ENCODE peak calls at places on chromosomes 2 and 18, in seven cellular contexts. One of them, this sample, is unnamed.

GRCh38 chr2:217707116-217707742 is 295.6 kb downstream of the TNS1 start:
- DNase-seq in HFFc6: peak
- DNase-seq in M059J: peak
- DNase-seq in T follicular helper cell: no peak
- DNase-seq in AG04450: no peak
- DNase-seq in NCI-H2029: no peak
- DNase-seq in NCI-H1092: no peak
- DNase-seq in this sample: no peak

GRCh38 chr2:99421469-99421868 is 68.3 kb downstream of the REV1 start:
- DNase-seq in NCI-H1092: no peak
- DNase-seq in T follicular helper cell: no peak
- DNase-seq in NCI-H2029: no peak
- DNase-seq in AG04450: no peak
- DNase-seq in M059J: peak
- DNase-seq in HFFc6: no peak
- DNase-seq in this sample: no peak

GRCh38 chr18:55539240-55539639 is 48.8 kb downstream of the TCF4 start:
- DNase-seq in NCI-H2029: no peak
- DNase-seq in T follicular helper cell: no peak
- DNase-seq in AG04450: no peak
- DNase-seq in HFFc6: peak
- DNase-seq in M059J: peak
- DNase-seq in NCI-H1092: no peak
- DNase-seq in this sample: no peak

GRCh38 chr2:119393971-119394748 is 27.4 kb downstream of the DBI start:
- DNase-seq in AG04450: no peak
- DNase-seq in HFFc6: no peak
- DNase-seq in NCI-H1092: no peak
- DNase-seq in NCI-H2029: no peak
- DNase-seq in M059J: no peak
- DNase-seq in T follicular helper cell: no peak
- DNase-seq in this sample: no peak

GRCh38 chr18:48358868-48359267 is 50.3 kb downstream of the ZBTB7C start:
- DNase-seq in NCI-H1092: no peak
- DNase-seq in AG04450: no peak
- DNase-seq in T follicular helper cell: no peak
- DNase-seq in HFFc6: no peak
- DNase-seq in M059J: no peak
- DNase-seq in NCI-H2029: no peak
- DNase-seq in this sample: no peak

GRCh38 chr2:120362926-120363325 is 17.0 kb downstream of the INHBB start:
- DNase-seq in HFFc6: no peak
- DNase-seq in T follicular helper cell: no peak
- DNase-seq in M059J: no peak
- DNase-seq in AG04450: no peak
- DNase-seq in NCI-H1092: no peak
- DNase-seq in NCI-H2029: no peak
- DNase-seq in this sample: no peak

GRCh38 chr2:146850746-146851145 is 994.1 kb upstream of the ACVR2A start:
- DNase-seq in M059J: no peak
- DNase-seq in AG04450: no peak
- DNase-seq in T follicular helper cell: no peak
- DNase-seq in NCI-H1092: no peak
- DNase-seq in HFFc6: no peak
- DNase-seq in NCI-H2029: peak
- DNase-seq in this sample: no peak

GRCh38 chr2:105771841-105772240 is 27.1 kb downstream of the NCK2 start:
- DNase-seq in T follicular helper cell: no peak
- DNase-seq in NCI-H1092: no peak
- DNase-seq in HFFc6: no peak
- DNase-seq in M059J: no peak
- DNase-seq in NCI-H2029: no peak
- DNase-seq in AG04450: no peak
- DNase-seq in this sample: no peak

GRCh38 chr2:154143105-154143504 is 271.4 kb downstream of the GALNT13 start:
- DNase-seq in AG04450: no peak
- DNase-seq in M059J: no peak
- DNase-seq in HFFc6: no peak
- DNase-seq in T follicular helper cell: no peak
- DNase-seq in NCI-H2029: no peak
- DNase-seq in NCI-H1092: no peak
- DNase-seq in this sample: no peak

GRCh38 chr18:13316066-13316465 is 97.5 kb downstream of the LDLRAD4 start:
- DNase-seq in NCI-H1092: no peak
- DNase-seq in NCI-H2029: no peak
- DNase-seq in M059J: no peak
- DNase-seq in AG04450: no peak
- DNase-seq in HFFc6: no peak
- DNase-seq in T follicular helper cell: no peak
- DNase-seq in this sample: no peak

GRCh38 chr2:166411473-166412230 is 35.9 kb upstream of the SCN9A start:
- DNase-seq in M059J: peak
- DNase-seq in NCI-H1092: no peak
- DNase-seq in T follicular helper cell: no peak
- DNase-seq in AG04450: no peak
- DNase-seq in NCI-H2029: no peak
- DNase-seq in HFFc6: peak
- DNase-seq in this sample: no peak

GRCh38 chr2:74915743-74916142 is 42.7 kb upstream of the POLE4 start:
- DNase-seq in NCI-H1092: no peak
- DNase-seq in T follicular helper cell: no peak
- DNase-seq in AG04450: no peak
- DNase-seq in NCI-H2029: no peak
- DNase-seq in HFFc6: peak
- DNase-seq in M059J: peak
- DNase-seq in this sample: no peak

GRCh38 chr2:99821039-99821438 is 321.4 kb downstream of the AFF3 start:
- DNase-seq in NCI-H1092: no peak
- DNase-seq in NCI-H2029: no peak
- DNase-seq in HFFc6: no peak
- DNase-seq in M059J: no peak
- DNase-seq in AG04450: no peak
- DNase-seq in T follicular helper cell: no peak
- DNase-seq in this sample: no peak

GRCh38 chr2:137009953-137010352 is 244.6 kb downstream of the THSD7B start:
- DNase-seq in AG04450: no peak
- DNase-seq in HFFc6: no peak
- DNase-seq in T follicular helper cell: no peak
- DNase-seq in NCI-H2029: no peak
- DNase-seq in NCI-H1092: no peak
- DNase-seq in M059J: no peak
- DNase-seq in this sample: no peak

GRCh38 chr2:44918095-44918775 is 23.3 kb upstream of the SIX3 start:
- DNase-seq in T follicular helper cell: no peak
- DNase-seq in AG04450: no peak
- DNase-seq in NCI-H2029: no peak
- DNase-seq in M059J: peak
- DNase-seq in HFFc6: no peak
- DNase-seq in NCI-H1092: no peak
- DNase-seq in this sample: no peak

GRCh38 chr2:240434728-240435456 is 571 bp upstream of the GPC1 start:
- DNase-seq in HFFc6: peak
- DNase-seq in M059J: peak
- DNase-seq in NCI-H2029: peak
- DNase-seq in NCI-H1092: peak
- DNase-seq in AG04450: peak
- DNase-seq in T follicular helper cell: peak
- DNase-seq in this sample: peak

GRCh38 chr2:128260239-128261138 is 58.2 kb downstream of the HS6ST1 start:
- DNase-seq in NCI-H2029: no peak
- DNase-seq in T follicular helper cell: no peak
- DNase-seq in M059J: peak
- DNase-seq in NCI-H1092: no peak
- DNase-seq in AG04450: no peak
- DNase-seq in HFFc6: peak
- DNase-seq in this sample: no peak

GRCh38 chr2:8984152-8984551 is 19.3 kb downstream of the MBOAT2 start:
- DNase-seq in NCI-H1092: no peak
- DNase-seq in HFFc6: no peak
- DNase-seq in T follicular helper cell: no peak
- DNase-seq in AG04450: no peak
- DNase-seq in NCI-H2029: no peak
- DNase-seq in M059J: no peak
- DNase-seq in this sample: no peak

GRCh38 chr2:236946871-236947270 is 138.8 kb upstream of the COPS8 start:
- DNase-seq in NCI-H2029: no peak
- DNase-seq in NCI-H1092: no peak
- DNase-seq in M059J: no peak
- DNase-seq in AG04450: no peak
- DNase-seq in T follicular helper cell: no peak
- DNase-seq in HFFc6: no peak
- DNase-seq in this sample: no peak

GRCh38 chr2:58918138-58918537 is 677.0 kb upstream of the FANCL start:
- DNase-seq in NCI-H2029: no peak
- DNase-seq in AG04450: peak
- DNase-seq in T follicular helper cell: no peak
- DNase-seq in M059J: no peak
- DNase-seq in NCI-H1092: no peak
- DNase-seq in HFFc6: peak
- DNase-seq in this sample: no peak

GRCh38 chr2:23545811-23546210 is 160.8 kb downstream of the KLHL29 start:
- DNase-seq in NCI-H2029: no peak
- DNase-seq in T follicular helper cell: no peak
- DNase-seq in NCI-H1092: peak
- DNase-seq in AG04450: no peak
- DNase-seq in M059J: no peak
- DNase-seq in HFFc6: no peak
- DNase-seq in this sample: no peak

GRCh38 chr2:223228871-223229270 is 176.9 kb downstream of the KCNE4 start:
- DNase-seq in M059J: no peak
- DNase-seq in NCI-H1092: no peak
- DNase-seq in NCI-H2029: no peak
- DNase-seq in AG04450: no peak
- DNase-seq in HFFc6: no peak
- DNase-seq in T follicular helper cell: no peak
- DNase-seq in this sample: no peak

GRCh38 chr2:180208841-180209240 is 201.7 kb upstream of the CWC22 start:
- DNase-seq in AG04450: no peak
- DNase-seq in HFFc6: no peak
- DNase-seq in NCI-H2029: no peak
- DNase-seq in M059J: peak
- DNase-seq in T follicular helper cell: no peak
- DNase-seq in NCI-H1092: no peak
- DNase-seq in this sample: no peak

GRCh38 chr2:207860685-207861084 is 91.0 kb upstream of the FZD5 start:
- DNase-seq in T follicular helper cell: no peak
- DNase-seq in M059J: no peak
- DNase-seq in NCI-H1092: no peak
- DNase-seq in AG04450: no peak
- DNase-seq in HFFc6: no peak
- DNase-seq in NCI-H2029: no peak
- DNase-seq in this sample: no peak

GRCh38 chr2:191302459-191303155 is 57.4 kb downstream of the MYO1B start:
- DNase-seq in HFFc6: no peak
- DNase-seq in NCI-H1092: no peak
- DNase-seq in M059J: peak
- DNase-seq in NCI-H2029: no peak
- DNase-seq in T follicular helper cell: no peak
- DNase-seq in AG04450: no peak
- DNase-seq in this sample: peak

GRCh38 chr2:32632089-32632488 is 4.2 kb downstream of the TTC27 start:
- DNase-seq in AG04450: no peak
- DNase-seq in M059J: peak
- DNase-seq in NCI-H2029: no peak
- DNase-seq in NCI-H1092: no peak
- DNase-seq in T follicular helper cell: no peak
- DNase-seq in HFFc6: peak
- DNase-seq in this sample: no peak

GRCh38 chr18:34283506-34283905 is 58.8 kb upstream of the NOL4 start:
- DNase-seq in AG04450: no peak
- DNase-seq in NCI-H1092: no peak
- DNase-seq in T follicular helper cell: no peak
- DNase-seq in M059J: no peak
- DNase-seq in NCI-H2029: no peak
- DNase-seq in HFFc6: no peak
- DNase-seq in this sample: no peak

GRCh38 chr2:145592362-145592761 is 1072.4 kb upstream of the ZEB2 start:
- DNase-seq in NCI-H2029: no peak
- DNase-seq in AG04450: no peak
- DNase-seq in NCI-H1092: no peak
- DNase-seq in T follicular helper cell: no peak
- DNase-seq in M059J: no peak
- DNase-seq in HFFc6: no peak
- DNase-seq in this sample: no peak

GRCh38 chr2:223979730-223980396 is 22.6 kb downstream of the MRPL44 start:
- DNase-seq in T follicular helper cell: no peak
- DNase-seq in M059J: no peak
- DNase-seq in NCI-H2029: no peak
- DNase-seq in HFFc6: no peak
- DNase-seq in NCI-H1092: no peak
- DNase-seq in AG04450: no peak
- DNase-seq in this sample: no peak

GRCh38 chr18:23716516-23716915 is 27.3 kb downstream of the LAMA3 start:
- DNase-seq in M059J: peak
- DNase-seq in NCI-H1092: no peak
- DNase-seq in NCI-H2029: no peak
- DNase-seq in HFFc6: peak
- DNase-seq in AG04450: peak
- DNase-seq in T follicular helper cell: no peak
- DNase-seq in this sample: no peak

GRCh38 chr2:199875400-199875799 is 24.4 kb upstream of the FTCDNL1 start:
- DNase-seq in AG04450: no peak
- DNase-seq in NCI-H1092: no peak
- DNase-seq in NCI-H2029: no peak
- DNase-seq in M059J: peak
- DNase-seq in HFFc6: peak
- DNase-seq in T follicular helper cell: no peak
- DNase-seq in this sample: no peak

GRCh38 chr2:236943841-236944513 is 141.7 kb upstream of the COPS8 start:
- DNase-seq in NCI-H1092: no peak
- DNase-seq in AG04450: no peak
- DNase-seq in HFFc6: no peak
- DNase-seq in T follicular helper cell: no peak
- DNase-seq in M059J: no peak
- DNase-seq in NCI-H2029: no peak
- DNase-seq in this sample: no peak

GRCh38 chr2:151333083-151333482 is 24.3 kb upstream of the TNFAIP6 start:
- DNase-seq in T follicular helper cell: no peak
- DNase-seq in NCI-H1092: no peak
- DNase-seq in HFFc6: no peak
- DNase-seq in AG04450: no peak
- DNase-seq in NCI-H2029: no peak
- DNase-seq in M059J: no peak
- DNase-seq in this sample: no peak

GRCh38 chr2:218406949-218407703 is 7.5 kb downstream of the CTDSP1 start:
- DNase-seq in T follicular helper cell: peak
- DNase-seq in NCI-H1092: no peak
- DNase-seq in NCI-H2029: peak
- DNase-seq in M059J: no peak
- DNase-seq in AG04450: no peak
- DNase-seq in HFFc6: peak
- DNase-seq in this sample: peak